ENCODE peak calls at places on chromosome 13, in seven cellular contexts. F is Peyer's patch, J is H7, C is esophagus muscularis mucosa, V is neural progenitor cell, A is D341Med, I is astrocyte of the spinal cord. Q is an unnamed sample.

GRCh38 chr13:48977973-48978372 is 2.3 kb downstream of the FNDC3A start:
- DNase-seq in F (no peak), J (no peak), C (no peak), V (no peak), A (no peak), I (peak), Q (no peak)

GRCh38 chr13:67421475-67421874 is 191.3 kb upstream of the PCDH9 start:
- DNase-seq in F (no peak), J (no peak), C (no peak), V (no peak), A (no peak), I (no peak), Q (no peak)

GRCh38 chr13:99657848-99658265 is 156.6 kb downstream of the TM9SF2 start:
- DNase-seq in F (peak), J (peak), C (peak), V (peak), A (no peak), I (peak), Q (no peak)

GRCh38 chr13:114116734-114117133 is 15.7 kb downstream of the RASA3 start:
- DNase-seq in F (no peak), J (no peak), C (no peak), V (no peak), A (no peak), I (no peak), Q (no peak)

GRCh38 chr13:55673910-55674309 is 1466.8 kb upstream of the PRR20A start:
- DNase-seq in F (no peak), J (peak), C (no peak), V (no peak), A (no peak), I (no peak), Q (no peak)

GRCh38 chr13:101784313-101784712 is 331.8 kb downstream of the ITGBL1 start:
- DNase-seq in F (no peak), J (no peak), C (no peak), V (no peak), A (no peak), I (no peak), Q (no peak)

GRCh38 chr13:79724348-79725103 is 243.6 kb downstream of the NDFIP2 start:
- DNase-seq in F (peak), J (no peak), C (no peak), V (no peak), A (no peak), I (peak), Q (no peak)

GRCh38 chr13:49569993-49570689 is 15.2 kb downstream of the RCBTB1 start:
- DNase-seq in F (no peak), J (no peak), C (no peak), V (no peak), A (no peak), I (no peak), Q (peak)

GRCh38 chr13:80979035-80979641 is 638.2 kb upstream of the SPRY2 start:
- DNase-seq in F (peak), J (peak), C (no peak), V (peak), A (peak), I (peak), Q (peak)